ENCODE peak calls at places on chromosome 21, in four cellular contexts. E is omental fat pad, P is sciatic nerve, Y is RWPE2. N is an unnamed sample.

GRCh38 chr21:41744028-41744940 is 22.6 kb downstream of the RIPK4 start:
- ATAC-seq in E (no peak), P (no peak), Y (no peak), N (no peak)

GRCh38 chr21:30482130-30482529 is 2.0 kb upstream of the KRTAP19-1 start:
- ATAC-seq in Y (peak), E (no peak), P (no peak), N (no peak)

GRCh38 chr21:15309721-15310120 is 244.9 kb upstream of the NRIP1 start:
- ATAC-seq in E (no peak), P (peak), Y (no peak), N (peak)

GRCh38 chr21:28789571-28789970 is 203.1 kb downstream of the LTN1 start:
- ATAC-seq in E (no peak), P (no peak), Y (no peak), N (no peak)

GRCh38 chr21:42535602-42536171 is 22.0 kb downstream of the SLC37A1 start:
- ATAC-seq in P (no peak), E (no peak), Y (no peak), N (no peak)

GRCh38 chr21:14684071-14684470 is 138.0 kb upstream of the SAMSN1 start:
- ATAC-seq in P (no peak), E (no peak), Y (no peak), N (no peak)

GRCh38 chr21:15058718-15059316 is 6.0 kb downstream of the NRIP1 start:
- ATAC-seq in E (peak), Y (peak), P (peak), N (no peak)

GRCh38 chr21:42695324-42696025 is 42.1 kb downstream of the PDE9A start:
- ATAC-seq in E (peak), P (peak), Y (peak), N (peak)

GRCh38 chr21:45241357-45241756 is 46.3 kb downstream of the POFUT2 start:
- ATAC-seq in Y (no peak), E (no peak), P (no peak), N (no peak)

GRCh38 chr21:45419162-45419561 is 14.2 kb downstream of the COL18A1 start:
- ATAC-seq in E (no peak), P (no peak), Y (no peak), N (no peak)

GRCh38 chr21:43911015-43911934 is 46.3 kb downstream of the AGPAT3 start:
- ATAC-seq in P (peak), Y (no peak), E (peak), N (no peak)

GRCh38 chr21:15797577-15798363 is 68.0 kb downstream of the USP25 start:
- ATAC-seq in E (no peak), Y (no peak), P (no peak), N (no peak)

GRCh38 chr21:39537571-39537970 is 75.2 kb upstream of the B3GALT5 start:
- ATAC-seq in E (no peak), Y (no peak), P (no peak), N (no peak)

GRCh38 chr21:26136686-26137085 is 33.9 kb downstream of the APP start:
- ATAC-seq in P (no peak), Y (no peak), E (no peak), N (no peak)

GRCh38 chr21:37198989-37199924 is 67.9 kb downstream of the VPS26C start:
- ATAC-seq in P (no peak), E (no peak), Y (peak), N (no peak)

GRCh38 chr21:41135715-41136114 is 32.2 kb upstream of the BACE2 start:
- ATAC-seq in E (no peak), Y (no peak), P (no peak), N (no peak)

GRCh38 chr21:34280987-34281386 is 82.8 kb upstream of the KCNE2 start:
- ATAC-seq in Y (no peak), P (peak), E (no peak), N (no peak)

GRCh38 chr21:26212220-26212619 is 41.6 kb upstream of the APP start:
- ATAC-seq in Y (no peak), E (no peak), P (no peak), N (no peak)

GRCh38 chr21:44510109-44510507 is 29.9 kb downstream of the KRTAP10-1 start:
- ATAC-seq in P (no peak), Y (no peak), E (no peak), N (no peak)

GRCh38 chr21:45999581-46000181 is 18.1 kb downstream of the COL6A1 start:
- ATAC-seq in Y (no peak), E (no peak), P (no peak), N (no peak)

GRCh38 chr21:43778469-43779335 is 2.6 kb upstream of the CSTB start:
- ATAC-seq in Y (no peak), E (no peak), P (peak), N (no peak)

GRCh38 chr21:14869984-14870840 is 194.6 kb downstream of the NRIP1 start:
- ATAC-seq in Y (no peak), P (no peak), E (no peak), N (no peak)

GRCh38 chr21:25572895-25573310 is 34.4 kb downstream of the MRPL39 start:
- ATAC-seq in Y (no peak), P (no peak), E (no peak), N (no peak)

GRCh38 chr21:39373634-39374033 is 24.7 kb upstream of the HMGN1 start:
- ATAC-seq in P (no peak), E (no peak), Y (peak), N (no peak)